ENCODE peak calls at places on chromosomes 12 and 14, in eight cellular contexts. Q, D, E, H, V, L, I and M are unnamed samples.

GRCh38 chr14:50084666-50085065 is 31.7 kb downstream of the VCPKMT start:
- DNase-seq in Q (no peak), D (no peak), E (no peak), H (no peak), V (no peak), L (no peak), I (no peak), M (no peak)

GRCh38 chr12:126762150-126762549 is 1504.8 kb upstream of the TMEM132C start:
- DNase-seq in Q (no peak), D (no peak), E (no peak), H (no peak), V (no peak), L (no peak), I (no peak), M (no peak)

GRCh38 chr12:89345830-89346740 is 6.2 kb downstream of the DUSP6 start:
- DNase-seq in Q (peak; percentile 13), D (peak; percentile 47), E (peak; percentile 70), H (peak; percentile 73), V (no peak), L (peak; percentile 58), I (peak; percentile 85), M (peak; percentile 79)

GRCh38 chr12:120229583-120230325 is 28.8 kb upstream of the RPLP0 start:
- DNase-seq in Q (peak; percentile 48), D (no peak), E (peak; percentile 68), H (no peak), V (no peak), L (no peak), I (no peak), M (no peak)

GRCh38 chr12:123119808-123120207 is 31.1 kb downstream of the PITPNM2 start:
- DNase-seq in Q (no peak), D (peak; percentile 25), E (no peak), H (no peak), V (no peak), L (no peak), I (no peak), M (no peak)

GRCh38 chr12:28578833-28579252 is 388.6 kb downstream of the CCDC91 start:
- DNase-seq in Q (no peak), D (no peak), E (no peak), H (no peak), V (no peak), L (no peak), I (no peak), M (no peak)

GRCh38 chr14:22515961-22516360 is 73.1 kb downstream of the DAD1 start:
- DNase-seq in Q (no peak), D (no peak), E (no peak), H (no peak), V (no peak), L (no peak), I (no peak), M (no peak)

GRCh38 chr14:20477211-20477876 is 8.1 kb downstream of the PNP start:
- DNase-seq in Q (peak; percentile 57), D (peak; percentile 20), E (peak; percentile 64), H (peak; percentile 83), V (no peak), L (no peak), I (peak; percentile 98), M (no peak)

GRCh38 chr12:42056130-42056529 is 88.5 kb downstream of the GXYLT1 start:
- DNase-seq in Q (no peak), D (no peak), E (no peak), H (no peak), V (no peak), L (no peak), I (no peak), M (no peak)

GRCh38 chr12:113231275-113232231 is 10.3 kb downstream of the TPCN1 start:
- DNase-seq in Q (peak; percentile 78), D (no peak), E (no peak), H (peak; percentile 75), V (peak; percentile 13), L (no peak), I (no peak), M (no peak)

GRCh38 chr14:61609143-61609851 is 86.0 kb upstream of the HIF1A start:
- DNase-seq in Q (no peak), D (no peak), E (peak; percentile 63), H (no peak), V (no peak), L (peak; percentile 15), I (no peak), M (no peak)

GRCh38 chr12:12007001-12007712 is 63.6 kb upstream of the BCL2L14 start:
- DNase-seq in Q (peak; percentile 66), D (no peak), E (peak; percentile 90), H (peak; percentile 82), V (no peak), L (no peak), I (no peak), M (peak; percentile 69)